ENCODE peak calls at places on chromosomes 5 and 9, in four cellular contexts. P, Y, Q and C are unnamed samples.

GRCh38 chr5:58507715-58508114 is 16.5 kb downstream of the GAPT start:
- DNase-seq in P (no peak), Y (no peak), Q (no peak), C (no peak)

GRCh38 chr9:84697494-84698114 is 28.1 kb downstream of the NTRK2 start:
- DNase-seq in P (peak), Y (peak), Q (peak), C (peak)

GRCh38 chr9:114434878-114435311 is 47.1 kb upstream of the AKNA start:
- DNase-seq in P (no peak), Y (no peak), Q (peak), C (no peak)

GRCh38 chr9:112180387-112180881 is 5.3 kb upstream of the SUSD1 start:
- DNase-seq in P (no peak), Y (no peak), Q (peak), C (no peak)

GRCh38 chr5:169812786-169813185 is 167.5 kb downstream of the INSYN2B start:
- DNase-seq in P (no peak), Y (peak), Q (no peak), C (no peak)

GRCh38 chr5:39176740-39177628 is 42.4 kb downstream of the FYB1 start:
- DNase-seq in P (no peak), Y (no peak), Q (no peak), C (no peak)

GRCh38 chr9:137797206-137798120 is 80.1 kb upstream of the CACNA1B start:
- DNase-seq in P (no peak), Y (no peak), Q (no peak), C (no peak)

GRCh38 chr9:124448019-124448418 is 2.2 kb upstream of the ADGRD2 start:
- DNase-seq in P (no peak), Y (no peak), Q (no peak), C (no peak)

GRCh38 chr5:164998590-164998989 is 1493.2 kb downstream of the MAT2B start:
- DNase-seq in P (no peak), Y (no peak), Q (no peak), C (no peak)

GRCh38 chr9:130444565-130445221 is at the start of gene ASS1:
- DNase-seq in P (peak), Y (no peak), Q (no peak), C (no peak)

GRCh38 chr5:152125806-152126205 is 201.2 kb upstream of the GLRA1 start:
- DNase-seq in P (no peak), Y (peak), Q (no peak), C (no peak)

GRCh38 chr9:126151031-126151670 is 175.5 kb upstream of the MVB12B start:
- DNase-seq in P (no peak), Y (no peak), Q (no peak), C (no peak)

GRCh38 chr9:120331913-120332312 is 248.1 kb downstream of the CDK5RAP2 start:
- DNase-seq in P (no peak), Y (no peak), Q (no peak), C (no peak)

GRCh38 chr5:125109293-125109692 is 362.9 kb upstream of the ZNF608 start:
- DNase-seq in P (no peak), Y (no peak), Q (no peak), C (no peak)

GRCh38 chr5:157559301-157559700 is 16.3 kb downstream of the ADAM19 start:
- DNase-seq in P (no peak), Y (no peak), Q (peak), C (no peak)

GRCh38 chr9:135282001-135282731 is 194.7 kb downstream of the OLFM1 start:
- DNase-seq in P (peak), Y (no peak), Q (peak), C (no peak)

GRCh38 chr9:93620881-93621820 is 44.8 kb downstream of the PHF2 start:
- DNase-seq in P (no peak), Y (no peak), Q (no peak), C (no peak)

GRCh38 chr5:40273936-40274335 is 405.8 kb upstream of the PTGER4 start:
- DNase-seq in P (no peak), Y (no peak), Q (no peak), C (no peak)

GRCh38 chr5:143248822-143249579 is 154.5 kb downstream of the NR3C1 start:
- DNase-seq in P (no peak), Y (no peak), Q (peak), C (no peak)

GRCh38 chr5:130805601-130806000 is 359.5 kb downstream of the HINT1 start:
- DNase-seq in P (no peak), Y (no peak), Q (no peak), C (no peak)

GRCh38 chr9:81782313-81782712 is 93.0 kb upstream of the TLE1 start:
- DNase-seq in P (no peak), Y (no peak), Q (no peak), C (no peak)

GRCh38 chr9:114112778-114113585 is 13.9 kb upstream of the KIF12 start:
- DNase-seq in P (peak), Y (no peak), Q (peak), C (no peak)

GRCh38 chr5:75059887-75060286 is 7.5 kb upstream of the GCNT4 start:
- DNase-seq in P (no peak), Y (no peak), Q (no peak), C (no peak)

GRCh38 chr5:123610209-123610608 is 98.2 kb downstream of the CSNK1G3 start:
- DNase-seq in P (no peak), Y (no peak), Q (no peak), C (no peak)

GRCh38 chr5:123605822-123606221 is 93.8 kb downstream of the CSNK1G3 start:
- DNase-seq in P (no peak), Y (no peak), Q (no peak), C (no peak)

GRCh38 chr5:123610665-123611406 is 98.9 kb downstream of the CSNK1G3 start:
- DNase-seq in P (no peak), Y (no peak), Q (peak), C (peak)

DNA sequence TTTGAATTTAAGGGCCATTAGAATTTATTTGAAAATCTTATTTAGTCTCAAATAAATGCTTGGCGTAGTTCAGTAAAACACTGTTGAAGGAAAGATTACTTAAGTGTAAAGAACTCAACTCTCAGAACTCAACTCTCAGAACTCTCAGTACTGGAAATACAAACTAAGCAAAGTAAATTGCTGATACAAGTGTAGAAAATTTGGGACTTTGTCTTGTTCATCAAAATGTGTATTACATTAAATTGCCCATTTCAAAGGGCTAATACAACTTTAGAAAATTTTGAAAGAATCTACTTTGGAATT is 99.4 kb downstream of the CSNK1G3 start:
- DNase-seq in P (no peak), Y (no peak), Q (no peak), C (no peak)
- TF ChIP-seq CTCF in P (no peak), Y (peak), Q (no peak), C (no peak)

DNA sequence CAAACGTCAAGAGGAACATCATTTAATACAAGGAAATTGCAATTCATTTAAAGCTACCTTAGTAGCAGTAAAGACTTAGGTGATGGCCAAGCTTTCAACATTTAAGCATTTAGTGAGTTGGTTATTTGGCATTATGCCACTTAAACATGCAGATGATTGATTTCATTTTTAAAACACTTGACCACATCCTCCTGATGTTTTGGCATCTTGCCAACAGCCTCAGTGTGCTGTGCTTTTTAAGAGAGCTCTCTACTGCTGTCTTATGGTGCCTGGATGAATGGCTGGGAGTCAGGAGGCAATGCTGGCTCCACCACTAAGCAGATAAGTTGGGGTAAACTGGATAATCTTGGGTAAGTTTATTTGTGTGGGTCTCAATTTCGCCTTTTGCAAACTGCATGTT is 364.5 kb downstream of the MAN2A1 start:
- DNase-seq in P (no peak), Y (peak), Q (peak), C (no peak)
- TF ChIP-seq CTCF in P (no peak), Y (no peak), Q (no peak), C (no peak)

DNA sequence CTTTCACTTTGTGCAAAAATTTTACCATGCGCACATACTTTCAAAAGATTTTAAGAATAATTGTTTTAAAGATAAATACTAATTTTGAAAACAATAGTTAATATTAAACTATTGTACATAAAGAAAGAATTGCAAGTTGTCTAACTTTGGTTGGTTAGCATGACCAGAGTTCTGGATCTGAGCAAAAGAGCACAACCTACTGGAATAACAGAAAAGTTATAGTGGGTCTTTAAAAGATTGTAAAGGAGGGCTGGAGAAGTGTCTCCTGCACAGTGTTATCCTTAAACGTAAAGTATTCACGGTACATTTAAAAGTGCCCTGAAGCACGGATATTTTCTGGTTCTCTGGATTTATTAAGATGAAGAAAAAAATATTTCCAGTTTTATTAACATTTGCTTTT is 70.6 kb downstream of the GLIS3 start:
- DNase-seq in P (no peak), Y (no peak), Q (no peak), C (no peak)
- TF ChIP-seq CTCF in P (no peak), Y (no peak), Q (peak), C (no peak)

GRCh38 chr9:37971107-37971459 is 67.2 kb upstream of the SLC25A51 start:
- DNase-seq in P (no peak), Y (no peak), Q (no peak), C (no peak)

GRCh38 chr9:37974506-37975173 is 70.7 kb upstream of the SLC25A51 start:
- DNase-seq in P (no peak), Y (no peak), Q (no peak), C (no peak)

GRCh38 chr9:37970301-37971106 is 66.6 kb upstream of the SLC25A51 start:
- DNase-seq in P (no peak), Y (no peak), Q (no peak), C (no peak)

GRCh38 chr9:37971691-37972090 is 67.8 kb upstream of the SLC25A51 start:
- DNase-seq in P (no peak), Y (no peak), Q (no peak), C (no peak)

GRCh38 chr9:37972346-37972745 is 68.4 kb upstream of the SLC25A51 start:
- DNase-seq in P (no peak), Y (no peak), Q (no peak), C (no peak)
- TF ChIP-seq CTCF in P (no peak), Y (no peak), Q (no peak), C (peak)

GRCh38 chr5:67315802-67316103 is 119.2 kb upstream of the CD180 start:
- DNase-seq in P (no peak), Y (no peak), Q (no peak), C (no peak)

GRCh38 chr5:67310740-67311139 is 114.1 kb upstream of the CD180 start:
- DNase-seq in P (no peak), Y (no peak), Q (no peak), C (no peak)

GRCh38 chr5:67311208-67311607 is 114.6 kb upstream of the CD180 start:
- DNase-seq in P (no peak), Y (no peak), Q (no peak), C (no peak)

GRCh38 chr5:67318746-67319145 is 122.1 kb upstream of the CD180 start:
- DNase-seq in P (no peak), Y (no peak), Q (no peak), C (no peak)

DNA sequence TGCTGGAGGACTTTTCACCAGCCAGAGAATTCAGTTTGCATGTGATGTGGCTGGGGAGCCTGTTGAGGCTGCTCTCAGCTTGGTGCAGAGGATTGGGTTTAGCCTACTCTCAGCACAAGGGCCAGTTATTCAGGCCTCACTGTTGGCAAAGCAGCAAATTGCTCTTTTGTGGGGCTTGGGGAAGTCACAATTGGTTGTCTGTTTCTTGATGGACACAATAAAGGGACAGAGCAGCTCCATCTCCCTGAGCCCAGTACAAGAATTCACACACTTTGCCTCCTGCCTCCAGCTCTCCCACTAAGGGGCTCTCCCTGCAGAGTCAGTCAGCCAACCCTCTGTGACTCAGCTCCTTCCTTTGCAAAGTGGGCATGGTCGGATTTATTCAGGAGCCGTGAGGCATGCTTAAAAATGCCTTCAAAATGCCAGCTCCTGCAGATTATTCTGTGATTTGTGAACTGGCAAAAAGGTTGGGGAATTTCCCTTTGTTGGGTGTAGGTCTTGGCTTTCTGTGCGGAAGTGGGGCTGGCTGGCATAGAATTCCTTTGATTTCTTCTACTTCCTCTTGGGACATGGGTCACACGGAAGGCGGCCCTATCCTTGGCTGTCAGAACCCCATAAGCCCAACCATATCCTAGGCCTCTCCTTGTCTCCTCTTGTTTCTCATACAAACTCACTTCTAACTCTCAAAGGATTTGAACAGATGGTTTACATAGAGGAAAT is 118.6 kb upstream of the CD180 start:
- DNase-seq in P (no peak), Y (no peak), Q (no peak), C (no peak)
- TF ChIP-seq CTCF in P (no peak), Y (no peak), Q (no peak), C (no peak)

DNA sequence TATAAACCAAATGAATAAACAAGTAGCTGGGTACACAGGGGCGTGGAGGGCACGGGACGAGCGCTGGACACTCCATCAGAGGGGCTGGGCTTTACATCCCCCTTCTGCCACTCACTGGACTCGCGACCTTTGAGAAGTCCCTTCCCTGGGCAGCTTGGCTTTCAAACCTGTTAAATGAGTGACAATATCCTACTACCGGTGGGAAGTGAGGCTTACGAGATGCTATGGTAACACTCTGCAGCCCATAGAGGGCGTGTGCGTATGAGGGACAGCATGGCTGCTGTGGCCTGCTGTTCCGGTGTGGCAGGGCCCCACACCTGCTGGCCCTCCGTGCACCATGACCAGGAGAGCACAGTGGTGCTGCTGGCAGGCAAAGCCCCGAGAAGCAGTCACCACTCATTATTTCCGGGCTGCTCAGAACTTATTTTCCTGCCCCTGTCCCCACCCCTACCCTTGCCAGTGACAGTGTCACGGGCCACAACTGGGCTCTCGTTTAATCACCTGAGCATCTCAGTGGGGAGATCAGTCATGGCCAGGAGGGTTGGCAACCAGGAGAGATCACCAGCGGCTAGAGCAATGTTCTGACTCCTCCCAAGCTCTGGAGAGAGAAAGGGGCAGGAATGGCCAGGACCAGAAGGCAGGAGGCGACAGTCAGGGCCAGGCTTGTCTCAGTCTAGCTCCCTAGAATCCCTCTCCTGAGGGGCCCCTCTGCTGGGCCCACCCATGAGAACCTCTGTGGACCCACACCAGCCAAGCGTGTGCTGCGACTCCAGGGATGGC is 10.5 kb downstream of the CLTB start:
- DNase-seq in P (no peak), Y (no peak), Q (peak), C (no peak)
- TF ChIP-seq CTCF in P (no peak), Y (peak), Q (peak), C (no peak)

GRCh38 chr5:177496111-177497010 is 1.0 kb downstream of the PDLIM7 start:
- DNase-seq in P (peak), Y (peak), Q (peak), C (peak)
- TF ChIP-seq CTCF in P (no peak), Y (peak), Q (no peak), C (peak)

DNA sequence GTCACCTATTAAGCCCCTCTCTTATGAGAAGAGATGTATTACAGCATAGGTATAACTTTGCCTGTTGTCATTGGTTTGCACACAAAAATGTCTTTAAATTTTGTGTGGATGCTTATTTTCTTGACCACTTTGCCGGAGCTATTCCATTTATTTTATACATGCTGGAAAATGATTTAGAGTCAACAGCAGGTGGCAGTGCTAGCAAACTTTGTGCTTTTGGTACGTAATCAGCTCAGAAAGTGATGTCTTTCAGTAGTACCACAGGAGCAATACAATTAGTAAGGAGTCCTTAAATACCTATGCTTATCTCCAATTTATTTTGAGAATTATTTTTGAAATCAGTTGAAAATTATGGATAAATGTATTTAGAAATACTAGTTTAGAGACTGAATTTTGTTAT is 19.8 kb upstream of the NUDT12 start:
- DNase-seq in P (no peak), Y (peak), Q (peak), C (peak)
- TF ChIP-seq CTCF in P (no peak), Y (peak), Q (peak), C (peak)

GRCh38 chr9:35522189-35522588 is 32.3 kb downstream of the RUSC2 start:
- DNase-seq in P (no peak), Y (no peak), Q (no peak), C (no peak)
- TF ChIP-seq CTCF in P (no peak), Y (no peak), Q (no peak), C (no peak)

DNA sequence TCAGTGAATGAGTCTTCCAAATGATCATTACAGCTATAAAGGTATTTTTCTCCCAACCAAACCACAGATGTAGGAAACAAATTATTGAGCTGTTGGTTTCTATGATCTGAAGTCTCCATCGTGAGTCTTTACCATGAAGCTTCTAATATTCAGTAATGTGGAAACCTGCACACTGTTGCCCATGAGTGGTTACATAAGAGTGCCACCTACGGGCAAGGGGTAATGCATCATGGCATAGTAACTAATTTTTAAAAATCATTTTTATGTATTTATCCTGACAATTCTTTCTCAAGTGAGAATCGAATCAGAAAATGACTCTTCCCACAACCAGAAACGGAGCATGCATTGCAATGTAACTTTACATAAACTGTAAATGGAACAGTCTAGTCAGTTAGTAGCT is 282.5 kb upstream of the SMARCA2 start:
- DNase-seq in P (no peak), Y (no peak), Q (peak), C (no peak)
- TF ChIP-seq CTCF in P (no peak), Y (no peak), Q (peak), C (no peak)